ENCODE peak calls at places on chromosomes 11 and 22, in four cellular contexts. A, N, M and V are unnamed samples.

GRCh38 chr11:117738246-117738957 is 58.6 kb downstream of the DSCAML1 start:
- DNase-seq in N (no peak), M (no peak), A (no peak), V (no peak)

GRCh38 chr11:96338910-96339703 is 3.9 kb downstream of the MAML2 start:
- DNase-seq in A (peak; percentile 5), M (no peak), N (no peak), V (peak; percentile 49)

GRCh38 chr11:32162906-32163305 is 72.0 kb downstream of the RCN1 start:
- DNase-seq in A (no peak), M (no peak), N (no peak), V (no peak)

GRCh38 chr22:43377486-43377995 is 34.3 kb upstream of the MPPED1 start:
- DNase-seq in A (no peak), N (peak; percentile 46), M (no peak), V (no peak)

GRCh38 chr11:104853276-104853675 is 45.0 kb downstream of the CASP12 start:
- DNase-seq in M (no peak), A (no peak), N (no peak), V (no peak)

GRCh38 chr11:2998073-2998850 is 6.1 kb upstream of the NAP1L4 start:
- DNase-seq in N (no peak), M (no peak), A (peak; percentile 33), V (no peak)

GRCh38 chr11:110125632-110126031 is 32.4 kb downstream of the ZC3H12C start:
- DNase-seq in A (no peak), N (no peak), M (no peak), V (peak; percentile 61)

GRCh38 chr11:60951611-60951908 is 416 bp downstream of the SLC15A3 start:
- DNase-seq in M (no peak), N (no peak), A (no peak), V (no peak)

GRCh38 chr11:123681007-123681406 is 26.6 kb upstream of the SCN3B start:
- DNase-seq in N (no peak), M (no peak), A (no peak), V (no peak)

GRCh38 chr11:11148598-11148997 is 204.5 kb downstream of the CSNK2A3 start:
- DNase-seq in N (no peak), A (no peak), M (no peak), V (no peak)

GRCh38 chr22:49765091-49765771 is 62.4 kb downstream of the BRD1 start:
- DNase-seq in M (no peak), A (no peak), N (no peak), V (no peak)

GRCh38 chr22:37486224-37486845 is at the start of gene MFNG:
- DNase-seq in A (peak; percentile 66), N (no peak), M (peak; percentile 61), V (peak; percentile 87)

GRCh38 chr11:15912825-15913224 is 443.5 kb downstream of the SOX6 start:
- DNase-seq in M (no peak), A (no peak), N (no peak), V (no peak)

GRCh38 chr11:128685383-128686044 is 8.4 kb upstream of the FLI1 start:
- DNase-seq in N (no peak), A (no peak), M (no peak), V (no peak)

GRCh38 chr11:76200006-76200940 is 6.0 kb downstream of the WNT11 start:
- DNase-seq in A (no peak), M (no peak), N (no peak), V (no peak)

GRCh38 chr11:130771708-130772107 is 144.6 kb downstream of the SNX19 start:
- DNase-seq in N (no peak), M (no peak), A (no peak), V (no peak)

GRCh38 chr22:49571326-49571725 is 256.3 kb downstream of the BRD1 start:
- DNase-seq in A (no peak), N (no peak), M (no peak), V (no peak)

GRCh38 chr11:103851166-103851651 is 185.2 kb upstream of the DDI1 start:
- DNase-seq in M (no peak), N (no peak), A (no peak), V (no peak)

GRCh38 chr11:111298466-111299110 is at the start of gene POU2AF3:
- DNase-seq in M (no peak), A (no peak), N (no peak), V (no peak)

GRCh38 chr11:67262731-67263675 is 3.3 kb upstream of the GRK2 start:
- DNase-seq in M (no peak), N (peak; percentile 62), A (peak; percentile 84), V (peak; percentile 94)